ENCODE peak calls at places on chromosomes 1 and 21, in eight cellular contexts. D is prostate gland, Z is lower lobe of right lung, G is choroid plexus epithelial cell, P is fibroblast of mammary gland, M is astrocyte, X is skeletal muscle cell, C is astrocyte of the cerebellum. K is an unnamed sample.

GRCh38 chr1:111399792-111400610 is 27.5 kb downstream of the OVGP1 start:
- DNase-seq in M (peak), D (peak), X (no peak), G (peak), C (peak), Z (no peak), P (peak), K (no peak)

GRCh38 chr1:32138965-32139364 is 31.1 kb downstream of the KPNA6 start:
- DNase-seq in G (peak), C (no peak), X (no peak), M (peak), Z (no peak), P (peak), D (no peak), K (peak)

GRCh38 chr1:7399514-7400125 is 371.5 kb upstream of the VAMP3 start:
- DNase-seq in M (no peak), G (no peak), C (no peak), D (no peak), X (no peak), Z (no peak), P (no peak), K (no peak)

GRCh38 chr1:236746785-236747184 is 48.3 kb upstream of the MTR start:
- DNase-seq in M (no peak), Z (no peak), X (no peak), P (no peak), D (no peak), G (no peak), C (no peak), K (no peak)

GRCh38 chr1:48048064-48048463 is 50.9 kb upstream of the TRABD2B start:
- DNase-seq in G (peak), C (no peak), X (peak), P (peak), Z (no peak), M (peak), D (no peak), K (no peak)

GRCh38 chr1:194570449-194570848 is 1384.0 kb upstream of the B3GALT2 start:
- DNase-seq in D (no peak), G (no peak), Z (no peak), C (peak), P (no peak), X (no peak), M (peak), K (no peak)

GRCh38 chr1:39158330-39159086 is 46.0 kb upstream of the MACF1 start:
- DNase-seq in D (peak), Z (peak), G (peak), P (no peak), C (peak), M (peak), X (no peak), K (no peak)

GRCh38 chr1:39701092-39701460 is 9.8 kb upstream of the HPCAL4 start:
- DNase-seq in X (peak), M (peak), C (peak), Z (no peak), D (no peak), P (peak), G (peak), K (no peak)

GRCh38 chr1:86436041-86436440 is 12.1 kb downstream of the CLCA2 start:
- DNase-seq in D (no peak), X (no peak), C (peak), M (no peak), Z (no peak), P (no peak), G (peak), K (no peak)

GRCh38 chr1:40982721-40983120 is 3.2 kb downstream of the CTPS1 start:
- DNase-seq in D (peak), Z (no peak), P (no peak), C (no peak), X (no peak), M (peak), G (no peak), K (no peak)

GRCh38 chr1:147245586-147246021 is 3.1 kb downstream of the CHD1L start:
- DNase-seq in D (no peak), G (no peak), X (no peak), Z (no peak), P (peak), C (no peak), M (no peak), K (no peak)

GRCh38 chr1:113793878-113794834 is 18.1 kb downstream of the RSBN1 start:
- DNase-seq in C (no peak), X (no peak), D (no peak), P (no peak), G (no peak), M (no peak), Z (no peak), K (no peak)

GRCh38 chr1:229841230-229841629 is 215.2 kb downstream of the URB2 start:
- DNase-seq in D (peak), X (no peak), M (no peak), Z (no peak), C (no peak), G (no peak), P (no peak), K (no peak)

GRCh38 chr1:1351511-1352427 is 2.6 kb upstream of the DVL1 start:
- DNase-seq in G (no peak), C (no peak), Z (no peak), X (no peak), M (no peak), P (peak), D (no peak), K (no peak)

GRCh38 chr1:200895801-200896570 is 1.3 kb downstream of the INAVA start:
- DNase-seq in G (no peak), X (no peak), C (no peak), D (no peak), P (no peak), Z (no peak), M (no peak), K (no peak)

GRCh38 chr1:91621360-91621759 is 120.7 kb downstream of the CDC7 start:
- DNase-seq in M (no peak), P (no peak), Z (no peak), G (no peak), X (no peak), C (no peak), D (no peak), K (no peak)

GRCh38 chr1:206971029-206971655 is 882 bp upstream of the FCAMR start:
- DNase-seq in G (no peak), D (no peak), X (no peak), P (no peak), Z (no peak), C (no peak), M (no peak), K (no peak)

GRCh38 chr1:69915347-69915746 is 290.0 kb downstream of the LRRC40 start:
- DNase-seq in Z (no peak), P (peak), M (peak), C (no peak), D (no peak), G (peak), X (no peak), K (peak)

GRCh38 chr1:147669475-147670318 is 627 bp downstream of the ACP6 start:
- DNase-seq in M (peak), C (no peak), P (peak), G (peak), D (peak), X (no peak), Z (peak), K (no peak)

GRCh38 chr1:85314726-85315125 is 38.3 kb upstream of the BCL10 start:
- DNase-seq in Z (no peak), X (no peak), P (no peak), C (no peak), D (no peak), M (peak), G (no peak), K (no peak)

GRCh38 chr21:26966978-26967913 is at the start of gene ADAMTS5:
- DNase-seq in G (peak), D (peak), X (peak), Z (peak), P (peak), M (peak), C (no peak), K (no peak)

GRCh38 chr1:34906756-34907155 is 22.7 kb downstream of the DLGAP3 start:
- DNase-seq in X (no peak), C (no peak), M (no peak), D (no peak), Z (no peak), G (no peak), P (no peak), K (no peak)

GRCh38 chr1:222288056-222288455 is 259.8 kb downstream of the HHIPL2 start:
- DNase-seq in X (no peak), D (no peak), M (no peak), Z (no peak), P (peak), G (no peak), C (no peak), K (peak)

GRCh38 chr1:67159233-67159632 is 7.0 kb upstream of the IL23R start:
- DNase-seq in C (no peak), M (no peak), X (no peak), P (no peak), Z (no peak), G (no peak), D (no peak), K (no peak)

GRCh38 chr1:71228236-71228635 is 147.4 kb upstream of the ZRANB2 start:
- DNase-seq in C (no peak), M (no peak), G (no peak), Z (no peak), P (peak), D (no peak), X (no peak), K (no peak)

GRCh38 chr1:150621497-150622113 is 7.8 kb downstream of the ENSA start:
- DNase-seq in C (peak), M (peak), Z (no peak), X (peak), G (peak), P (peak), D (peak), K (no peak)

GRCh38 chr1:226109829-226110248 is 47.3 kb downstream of the H3-3A start:
- DNase-seq in G (peak), X (no peak), D (peak), P (peak), C (no peak), Z (peak), M (peak), K (peak)

GRCh38 chr1:185155600-185156320 is 993 bp downstream of the TRMT1L start:
- DNase-seq in M (peak), X (no peak), P (peak), Z (no peak), G (peak), D (no peak), C (no peak), K (no peak)

GRCh38 chr1:156754219-156754618 is 2.7 kb upstream of the HDGF start:
- DNase-seq in X (no peak), P (no peak), C (no peak), D (no peak), G (no peak), M (no peak), Z (no peak), K (no peak)

GRCh38 chr1:206557636-206558473 is 50.5 kb downstream of the RASSF5 start:
- DNase-seq in C (no peak), G (no peak), X (no peak), M (no peak), P (no peak), D (no peak), Z (peak), K (no peak)

GRCh38 chr1:234731371-234732085 is 121.5 kb upstream of the IRF2BP2 start:
- DNase-seq in G (peak), M (peak), C (no peak), Z (no peak), X (peak), P (peak), D (no peak), K (peak)

GRCh38 chr1:38127432-38127831 is 80.8 kb upstream of the POU3F1 start:
- DNase-seq in G (no peak), X (no peak), P (peak), Z (no peak), C (no peak), D (no peak), M (no peak), K (no peak)

GRCh38 chr1:159927887-159928431 is 2.7 kb upstream of the TAGLN2 start:
- DNase-seq in M (no peak), G (no peak), C (no peak), D (no peak), P (peak), X (no peak), Z (no peak), K (no peak)

GRCh38 chr21:45156459-45156858 is 82.1 kb downstream of the ADARB1 start:
- DNase-seq in D (no peak), Z (no peak), X (no peak), P (no peak), M (no peak), C (no peak), G (no peak), K (no peak)

GRCh38 chr1:61480273-61480672 is 244.7 kb downstream of the TM2D1 start:
- DNase-seq in P (no peak), D (no peak), C (no peak), Z (no peak), G (no peak), X (no peak), M (no peak), K (no peak)

GRCh38 chr1:153560241-153560640 is 5.4 kb downstream of the S100A2 start:
- DNase-seq in P (no peak), M (no peak), D (no peak), X (no peak), Z (no peak), C (no peak), G (no peak), K (no peak)

DNA sequence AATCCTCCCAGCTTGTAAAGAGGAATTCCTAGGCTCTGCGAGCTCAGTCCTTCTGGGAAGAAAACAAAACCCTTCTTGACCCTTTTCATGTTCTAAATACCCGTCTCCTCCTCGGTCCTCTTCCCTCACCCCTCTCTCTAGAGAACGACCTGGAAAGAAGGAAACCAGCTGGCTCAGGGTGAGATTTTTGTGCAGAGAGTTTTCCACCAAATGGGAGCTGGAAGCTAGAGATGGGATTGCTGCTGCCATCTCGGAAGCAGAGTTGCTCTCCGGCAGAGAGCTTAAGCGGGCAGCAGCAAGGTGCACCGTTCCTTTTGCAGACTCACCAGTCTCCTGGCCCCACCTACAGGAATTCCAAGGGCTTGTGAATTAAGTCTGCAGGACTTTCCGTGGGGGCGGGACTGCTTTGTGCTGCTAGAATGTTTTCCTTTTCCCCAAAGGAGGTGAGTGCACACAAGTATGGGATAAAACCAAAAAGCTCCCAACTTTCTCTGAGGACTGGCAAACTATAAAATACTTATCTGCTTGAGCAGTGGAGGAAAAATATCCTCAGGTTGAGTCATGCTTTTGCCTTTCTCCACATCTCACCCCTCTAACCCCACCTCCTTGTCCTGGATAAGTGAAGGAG is 29.1 kb upstream of the KIAA0040 start:
- DNase-seq in C (no peak), Z (peak), D (peak), M (peak), X (no peak), G (no peak), P (no peak), K (no peak)
- H3K4me3 ChIP-seq in C (no peak), Z (no peak), D (no peak), M (no peak), X (no peak), G (no peak), P (no peak), K (no peak)

DNA sequence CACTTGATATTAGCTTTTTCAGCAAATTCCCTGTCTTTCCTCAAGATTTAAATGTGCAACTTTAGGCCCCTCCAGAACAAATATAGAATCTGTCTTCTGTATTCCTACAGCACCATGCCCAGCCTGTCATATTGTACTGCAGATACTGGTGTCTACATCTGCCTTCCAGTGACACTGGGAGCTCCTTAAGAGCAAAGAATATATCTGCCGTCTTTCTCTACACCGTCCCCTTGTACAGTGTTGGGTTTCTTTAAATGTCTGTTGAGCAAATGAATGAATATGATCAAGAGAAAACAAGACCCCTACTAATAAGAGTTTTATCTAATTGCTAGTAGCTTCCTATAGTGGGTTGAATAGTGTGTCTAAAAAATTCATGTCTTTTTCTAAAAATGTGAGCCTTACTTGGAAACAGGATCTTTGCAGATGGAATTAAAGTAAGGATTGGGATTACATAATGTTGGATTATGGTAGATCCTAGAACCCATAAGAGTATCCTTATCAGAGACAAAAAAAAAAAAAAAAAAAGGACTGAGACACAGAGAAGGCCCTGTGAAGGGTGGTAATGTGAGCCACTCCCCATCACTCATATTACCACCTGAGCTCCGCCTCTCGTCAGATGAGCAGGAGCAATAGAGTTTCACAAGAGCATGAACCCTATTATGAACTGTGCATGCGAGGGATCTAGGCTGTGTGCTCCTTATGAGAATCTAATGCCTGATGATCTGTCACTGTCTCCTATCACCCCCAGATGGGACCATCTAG is 128.6 kb downstream of the FAF1 start:
- DNase-seq in D (no peak), Z (no peak), X (no peak), M (no peak), G (no peak), P (no peak), C (no peak), K (no peak)
- H3K4me3 ChIP-seq in D (no peak), Z (no peak), X (no peak), M (no peak), G (no peak), P (no peak), C (no peak), K (no peak)

GRCh38 chr1:115782571-115783281 is 14.2 kb upstream of the CASQ2 start:
- DNase-seq in P (peak), C (no peak), Z (no peak), X (peak), G (peak), M (peak), D (peak), K (peak)
- H3K4me3 ChIP-seq in P (no peak), C (no peak), Z (no peak), X (no peak), G (no peak), M (no peak), D (no peak), K (no peak)

GRCh38 chr1:155063550-155064108 is at the start of gene EFNA4:
- DNase-seq in D (peak), C (peak), M (peak), X (peak), P (peak), G (peak), Z (peak), K (no peak)

GRCh38 chr1:155062702-155063411 is 683 bp upstream of the EFNA4 start:
- DNase-seq in D (peak), G (peak), Z (peak), P (peak), C (no peak), X (no peak), M (no peak), K (no peak)

GRCh38 chr1:155060736-155061135 is 2.8 kb upstream of the EFNA4 start:
- DNase-seq in G (no peak), D (no peak), M (no peak), X (no peak), C (no peak), Z (no peak), P (no peak), K (no peak)

GRCh38 chr1:155061381-155062150 is 2.0 kb upstream of the EFNA4 start:
- DNase-seq in C (peak), G (peak), X (no peak), Z (peak), D (peak), M (peak), P (peak), K (no peak)

DNA sequence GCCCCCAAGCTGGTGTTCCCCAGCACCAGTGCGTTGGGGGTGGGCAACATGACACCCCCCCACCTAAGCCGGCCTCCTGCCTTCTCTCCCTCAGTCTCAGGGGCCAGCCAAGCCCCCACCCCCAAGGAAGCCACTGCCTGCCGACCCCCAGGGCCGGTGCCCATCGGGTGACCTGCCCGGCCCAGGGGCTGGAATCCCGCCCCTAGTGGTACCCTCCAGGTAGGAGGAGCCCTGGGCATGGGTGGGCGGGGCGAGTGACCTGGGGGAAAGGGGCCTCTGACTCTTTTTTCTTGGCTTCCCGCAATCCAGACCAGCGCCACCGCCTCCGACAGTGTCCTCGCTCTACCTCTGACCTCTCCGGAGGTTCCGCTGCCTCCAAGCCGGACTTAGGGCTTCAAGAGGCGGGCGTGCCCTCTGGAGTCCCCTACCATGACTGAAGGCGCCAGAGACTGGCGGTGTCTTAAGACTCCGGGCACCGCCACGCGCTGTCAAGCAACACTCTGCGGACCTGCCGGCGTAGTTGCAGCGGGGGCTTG is 1.3 kb upstream of the EFNA4 start:
- DNase-seq in Z (no peak), C (no peak), P (no peak), G (no peak), M (no peak), D (no peak), X (no peak), K (no peak)
- H3K4me3 ChIP-seq in Z (peak), C (no peak), P (no peak), G (peak), M (no peak), D (no peak), X (no peak), K (no peak)

K was measured in HFF-Myc.